ENCODE peak calls at places on chromosome 9, in six cellular contexts. One of them, this sample, is unnamed.

GRCh38 chr9:35741740-35742139 is 7.3 kb downstream of the GBA2 start:
- DNase-seq in lower lobe of right lung: no peak
- DNase-seq in CD8-positive, alpha-beta T cell: no peak
- DNase-seq in SHP77: no peak
- DNase-seq in activated CD4-positive, alpha-beta T cell treated with anti-CD3 and anti-CD28 coated beads for 1 hour: no peak
- DNase-seq in sciatic nerve: peak; percentile 49
- DNase-seq in this sample: no peak

GRCh38 chr9:23081377-23081776 is 634.8 kb downstream of the DMRTA1 start:
- DNase-seq in lower lobe of right lung: no peak
- DNase-seq in CD8-positive, alpha-beta T cell: no peak
- DNase-seq in SHP77: no peak
- DNase-seq in activated CD4-positive, alpha-beta T cell treated with anti-CD3 and anti-CD28 coated beads for 1 hour: no peak
- DNase-seq in sciatic nerve: no peak
- DNase-seq in this sample: no peak

GRCh38 chr9:71937898-71938297 is 26.5 kb downstream of the C9orf85 start:
- DNase-seq in lower lobe of right lung: no peak
- DNase-seq in CD8-positive, alpha-beta T cell: no peak
- DNase-seq in SHP77: no peak
- DNase-seq in activated CD4-positive, alpha-beta T cell treated with anti-CD3 and anti-CD28 coated beads for 1 hour: no peak
- DNase-seq in sciatic nerve: no peak
- DNase-seq in this sample: no peak

GRCh38 chr9:116049506-116049905 is 104.1 kb upstream of the PAPPA start:
- DNase-seq in lower lobe of right lung: no peak
- DNase-seq in CD8-positive, alpha-beta T cell: no peak
- DNase-seq in SHP77: no peak
- DNase-seq in activated CD4-positive, alpha-beta T cell treated with anti-CD3 and anti-CD28 coated beads for 1 hour: no peak
- DNase-seq in sciatic nerve: no peak
- DNase-seq in this sample: no peak

GRCh38 chr9:97741947-97742346 is 44.8 kb upstream of the XPA start:
- DNase-seq in lower lobe of right lung: no peak
- DNase-seq in CD8-positive, alpha-beta T cell: no peak
- DNase-seq in SHP77: no peak
- DNase-seq in activated CD4-positive, alpha-beta T cell treated with anti-CD3 and anti-CD28 coated beads for 1 hour: no peak
- DNase-seq in sciatic nerve: no peak
- DNase-seq in this sample: no peak

GRCh38 chr9:136110082-136111061 is 8.3 kb downstream of the TMEM250 start:
- DNase-seq in lower lobe of right lung: no peak
- DNase-seq in CD8-positive, alpha-beta T cell: no peak
- DNase-seq in SHP77: no peak
- DNase-seq in activated CD4-positive, alpha-beta T cell treated with anti-CD3 and anti-CD28 coated beads for 1 hour: no peak
- DNase-seq in sciatic nerve: no peak
- DNase-seq in this sample: no peak

GRCh38 chr9:83401328-83401895 is 136.8 kb downstream of the FRMD3 start:
- DNase-seq in lower lobe of right lung: no peak
- DNase-seq in CD8-positive, alpha-beta T cell: no peak
- DNase-seq in SHP77: no peak
- DNase-seq in activated CD4-positive, alpha-beta T cell treated with anti-CD3 and anti-CD28 coated beads for 1 hour: no peak
- DNase-seq in sciatic nerve: no peak
- DNase-seq in this sample: no peak

GRCh38 chr9:134724912-134725604 is 83.5 kb downstream of the COL5A1 start:
- DNase-seq in lower lobe of right lung: no peak
- DNase-seq in CD8-positive, alpha-beta T cell: no peak
- DNase-seq in SHP77: no peak
- DNase-seq in activated CD4-positive, alpha-beta T cell treated with anti-CD3 and anti-CD28 coated beads for 1 hour: no peak
- DNase-seq in sciatic nerve: no peak
- DNase-seq in this sample: no peak

GRCh38 chr9:96486351-96487029 is 36.5 kb downstream of the HABP4 start:
- DNase-seq in lower lobe of right lung: peak; percentile 73
- DNase-seq in CD8-positive, alpha-beta T cell: no peak
- DNase-seq in SHP77: no peak
- DNase-seq in activated CD4-positive, alpha-beta T cell treated with anti-CD3 and anti-CD28 coated beads for 1 hour: no peak
- DNase-seq in sciatic nerve: peak; percentile 80
- DNase-seq in this sample: no peak

GRCh38 chr9:82554381-82554780 is 508.6 kb downstream of the RASEF start:
- DNase-seq in lower lobe of right lung: no peak
- DNase-seq in CD8-positive, alpha-beta T cell: no peak
- DNase-seq in SHP77: no peak
- DNase-seq in activated CD4-positive, alpha-beta T cell treated with anti-CD3 and anti-CD28 coated beads for 1 hour: no peak
- DNase-seq in sciatic nerve: no peak
- DNase-seq in this sample: no peak

GRCh38 chr9:4228606-4229005 is 71.3 kb downstream of the GLIS3 start:
- DNase-seq in lower lobe of right lung: no peak
- DNase-seq in CD8-positive, alpha-beta T cell: no peak
- DNase-seq in SHP77: no peak
- DNase-seq in activated CD4-positive, alpha-beta T cell treated with anti-CD3 and anti-CD28 coated beads for 1 hour: no peak
- DNase-seq in sciatic nerve: no peak
- DNase-seq in this sample: no peak